ENCODE peak calls at places on chromosomes 2 and 18, in four cellular contexts. W is H1, D is GM12878, M is HepG2. S is an unnamed sample.

GRCh38 chr2:143940720-143941119 is 579.2 kb downstream of the ZEB2 start:
- DNase-seq in W (no peak), D (no peak), M (no peak), S (no peak)

GRCh38 chr2:190863946-190864345 is 16.7 kb upstream of the GLS start:
- DNase-seq in W (no peak), D (no peak), M (no peak), S (no peak)

GRCh38 chr2:161044095-161044874 is 115.9 kb upstream of the TANK start:
- DNase-seq in W (no peak), D (no peak), M (no peak), S (no peak)

GRCh38 chr2:54380627-54381026 is 75.5 kb upstream of the SPTBN1 start:
- DNase-seq in W (no peak), D (no peak), M (no peak), S (no peak)

GRCh38 chr2:106886916-106887758 is 1.2 kb upstream of the ST6GAL2 start:
- DNase-seq in W (peak; percentile 51), D (no peak), M (no peak), S (no peak)

GRCh38 chr18:5891361-5892215 is 3.7 kb downstream of the TMEM200C start:
- DNase-seq in W (no peak), D (no peak), M (no peak), S (no peak)

GRCh38 chr2:174951746-174952145 is 53.4 kb downstream of the CHN1 start:
- DNase-seq in W (no peak), D (no peak), M (no peak), S (no peak)

GRCh38 chr2:7792031-7792651 is 874.9 kb downstream of the RNF144A start:
- DNase-seq in W (no peak), D (no peak), M (peak; percentile 18), S (no peak)

DNA sequence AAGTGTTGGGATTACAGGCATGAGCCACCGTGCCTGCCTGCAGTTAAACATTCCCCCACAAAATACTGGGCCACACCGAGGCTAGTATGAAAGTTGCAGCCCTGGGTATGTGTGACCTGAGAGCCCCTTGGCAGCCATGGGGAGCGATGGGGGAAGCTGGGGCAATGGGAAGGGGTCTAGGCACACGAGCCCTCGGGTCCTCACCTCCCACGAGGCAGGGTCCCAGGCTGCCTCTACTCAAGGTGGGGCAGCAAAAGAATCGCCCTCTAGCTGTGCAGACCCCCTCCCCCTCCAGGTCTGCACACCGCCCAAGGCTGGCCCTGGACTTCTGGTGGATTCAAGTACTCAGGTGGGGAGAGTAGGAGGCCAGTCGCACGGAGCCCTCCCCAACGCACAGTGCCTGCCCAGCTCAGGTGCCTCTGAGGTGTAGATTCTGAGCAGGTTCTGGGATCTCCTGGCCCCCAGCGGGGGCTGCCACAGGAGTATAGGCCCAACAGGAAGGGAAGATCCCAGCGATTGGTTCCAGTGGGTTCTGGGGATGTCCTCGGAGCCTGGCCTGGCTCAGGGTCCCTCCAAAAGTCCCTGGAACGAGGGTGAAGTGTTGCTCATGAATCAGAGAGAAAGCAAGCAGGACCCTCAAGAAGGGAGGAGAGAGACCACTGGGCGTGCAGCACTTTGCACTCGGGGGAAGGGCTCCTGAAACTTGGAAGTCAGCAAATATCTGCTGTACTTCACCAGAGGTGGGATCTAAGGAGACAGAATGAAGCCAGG is 2.6 kb downstream of the GPR35 start:
- DNase-seq in W (no peak), D (no peak), M (no peak), S (no peak)
- TF ChIP-seq CREB1 in W (no peak), D (no peak), M (no peak), S (no peak)

GRCh38 chr18:65073060-65073550 is 677.7 kb upstream of the CDH7 start:
- DNase-seq in W (no peak), D (no peak), M (no peak), S (no peak)
- TF ChIP-seq GABPA in W (no peak), D (no peak), M (no peak), S (no peak)

DNA sequence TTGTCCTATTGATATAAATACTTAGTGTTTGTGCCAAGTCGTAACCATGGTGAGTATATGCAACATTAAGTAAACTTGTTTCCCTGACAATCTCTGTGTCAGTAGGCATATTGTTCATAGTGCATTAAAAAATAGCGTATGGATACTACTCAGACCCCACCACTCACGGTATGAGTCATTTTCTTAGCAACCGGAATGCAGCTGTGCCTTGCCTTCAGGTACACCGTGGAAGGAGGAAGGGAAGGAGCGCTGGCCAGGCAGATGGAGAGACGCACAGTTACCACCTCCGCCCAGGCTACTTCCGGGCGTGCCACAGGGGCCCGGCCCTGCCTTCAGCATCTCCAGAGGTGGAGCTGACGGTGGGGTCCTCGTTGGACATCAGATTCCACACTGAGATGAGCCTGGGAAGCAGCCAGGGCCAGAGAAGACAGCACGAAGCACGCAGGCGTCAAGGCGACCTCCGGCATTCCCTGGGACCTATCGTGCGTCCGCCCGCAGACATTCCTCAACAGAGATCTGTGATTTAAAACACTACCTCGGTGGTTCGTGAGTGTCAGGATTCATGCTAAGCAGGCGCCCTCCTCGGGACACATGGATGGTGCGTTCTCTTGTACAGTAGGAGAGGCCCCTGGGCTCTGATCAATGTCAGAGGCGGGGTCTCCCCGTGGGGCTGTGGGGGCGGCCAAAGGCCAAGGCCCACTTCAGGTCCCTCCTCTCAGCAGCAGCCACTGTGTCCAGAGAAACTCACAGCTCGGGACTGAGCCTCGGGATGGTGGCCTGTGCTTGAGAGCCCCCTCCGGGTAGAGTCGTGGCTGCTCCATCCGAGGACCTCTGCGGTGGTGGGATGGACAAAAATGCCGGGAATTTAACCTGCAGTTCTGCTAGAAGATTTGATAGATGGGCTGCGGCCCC is 82.2 kb upstream of the HDAC4 start:
- DNase-seq in W (no peak), D (no peak), M (no peak), S (no peak)
- TF ChIP-seq BRCA1 in W (no peak), D (no peak), M (no peak), S (no peak)

DNA sequence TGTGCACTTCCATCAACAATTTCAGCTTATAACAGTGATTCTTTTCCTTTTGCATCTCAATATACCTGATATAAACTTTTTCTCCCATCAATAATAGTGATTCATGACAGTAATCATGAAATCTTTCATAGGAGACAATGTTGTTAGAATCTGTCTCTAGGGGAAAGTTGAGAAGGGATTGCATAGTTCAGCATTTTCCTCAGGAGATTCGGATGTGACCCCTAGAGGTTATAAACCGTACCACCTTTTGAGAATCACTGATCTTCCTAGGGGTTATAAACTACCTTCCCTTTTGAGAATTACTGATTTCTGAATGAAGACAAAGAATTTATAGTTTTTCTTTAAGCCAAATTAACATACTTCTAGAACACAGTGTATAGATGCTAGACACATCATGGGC is 53.0 kb upstream of the GALNT3 start:
- DNase-seq in W (no peak), D (no peak), M (no peak), S (no peak)
- TF ChIP-seq CREB1 in W (no peak), D (no peak), M (no peak), S (no peak)

GRCh38 chr2:180980943-180981898 is 816 bp downstream of the UBE2E3 start:
- DNase-seq in W (no peak), D (no peak), M (no peak), S (peak; percentile 68)
- TF ChIP-seq GABPA in W (no peak), D (no peak), M (no peak), S (no peak)

GRCh38 chr2:44912660-44913059 is 28.8 kb upstream of the SIX3 start:
- DNase-seq in W (no peak), D (no peak), M (no peak), S (no peak)
- TF ChIP-seq BRCA1 in W (no peak), D (no peak), M (no peak), S (no peak)

GRCh38 chr2:41579811-41580210 is 468.0 kb upstream of the PKDCC start:
- DNase-seq in W (no peak), D (no peak), M (no peak), S (no peak)
- TF ChIP-seq CREB1 in W (no peak), D (no peak), M (no peak), S (no peak)